ENCODE peak calls at places on chromosomes 16 and 17, in eight cellular contexts. One of them, this sample, is unnamed.

GRCh38 chr16:55367796-55368195 is 43.8 kb downstream of the IRX6 start:
- DNase-seq in brain microvascular endothelial cell: no peak
- DNase-seq in neural progenitor cell: no peak
- DNase-seq in HepG2: no peak
- DNase-seq in gastrocnemius medialis: no peak
- DNase-seq in endodermal cell: no peak
- DNase-seq in fibroblast of pulmonary artery: peak
- DNase-seq in tibial artery: no peak
- DNase-seq in this sample: no peak

GRCh38 chr17:78965369-78965982 is 14.2 kb downstream of the LGALS3BP start:
- DNase-seq in brain microvascular endothelial cell: no peak
- DNase-seq in neural progenitor cell: no peak
- DNase-seq in HepG2: peak
- DNase-seq in gastrocnemius medialis: no peak
- DNase-seq in endodermal cell: no peak
- DNase-seq in fibroblast of pulmonary artery: no peak
- DNase-seq in tibial artery: no peak
- DNase-seq in this sample: no peak

GRCh38 chr16:52825882-52826281 is 226.8 kb downstream of the CHD9NB start:
- DNase-seq in brain microvascular endothelial cell: no peak
- DNase-seq in neural progenitor cell: no peak
- DNase-seq in HepG2: no peak
- DNase-seq in gastrocnemius medialis: no peak
- DNase-seq in endodermal cell: no peak
- DNase-seq in fibroblast of pulmonary artery: no peak
- DNase-seq in tibial artery: no peak
- DNase-seq in this sample: no peak

GRCh38 chr16:67238806-67239470 is 8.3 kb downstream of the FHOD1 start:
- DNase-seq in brain microvascular endothelial cell: no peak
- DNase-seq in neural progenitor cell: no peak
- DNase-seq in HepG2: no peak
- DNase-seq in gastrocnemius medialis: peak
- DNase-seq in endodermal cell: no peak
- DNase-seq in fibroblast of pulmonary artery: no peak
- DNase-seq in tibial artery: peak
- DNase-seq in this sample: no peak

GRCh38 chr17:40352044-40352778 is 12.3 kb downstream of the GJD3 start:
- DNase-seq in brain microvascular endothelial cell: no peak
- DNase-seq in neural progenitor cell: no peak
- DNase-seq in HepG2: no peak
- DNase-seq in gastrocnemius medialis: no peak
- DNase-seq in endodermal cell: peak
- DNase-seq in fibroblast of pulmonary artery: no peak
- DNase-seq in tibial artery: no peak
- DNase-seq in this sample: no peak

GRCh38 chr17:58303981-58304734 is 23.4 kb upstream of the MPO start:
- DNase-seq in brain microvascular endothelial cell: peak
- DNase-seq in neural progenitor cell: peak
- DNase-seq in HepG2: peak
- DNase-seq in gastrocnemius medialis: no peak
- DNase-seq in endodermal cell: peak
- DNase-seq in fibroblast of pulmonary artery: peak
- DNase-seq in tibial artery: peak
- DNase-seq in this sample: no peak

GRCh38 chr16:31508706-31509523 is 724 bp upstream of the RUSF1 start:
- DNase-seq in brain microvascular endothelial cell: no peak
- DNase-seq in neural progenitor cell: no peak
- DNase-seq in HepG2: peak
- DNase-seq in gastrocnemius medialis: no peak
- DNase-seq in endodermal cell: no peak
- DNase-seq in fibroblast of pulmonary artery: peak
- DNase-seq in tibial artery: no peak
- DNase-seq in this sample: no peak

GRCh38 chr16:8258523-8258922 is 331.8 kb downstream of the TMEM114 start:
- DNase-seq in brain microvascular endothelial cell: no peak
- DNase-seq in neural progenitor cell: no peak
- DNase-seq in HepG2: no peak
- DNase-seq in gastrocnemius medialis: no peak
- DNase-seq in endodermal cell: no peak
- DNase-seq in fibroblast of pulmonary artery: no peak
- DNase-seq in tibial artery: no peak
- DNase-seq in this sample: no peak

GRCh38 chr17:73697872-73698271 is 53.6 kb upstream of the SDK2 start:
- DNase-seq in brain microvascular endothelial cell: no peak
- DNase-seq in neural progenitor cell: no peak
- DNase-seq in HepG2: peak
- DNase-seq in gastrocnemius medialis: no peak
- DNase-seq in endodermal cell: peak
- DNase-seq in fibroblast of pulmonary artery: no peak
- DNase-seq in tibial artery: no peak
- DNase-seq in this sample: no peak

GRCh38 chr16:68786685-68787418 is 49.8 kb downstream of the CDH1 start:
- DNase-seq in brain microvascular endothelial cell: peak
- DNase-seq in neural progenitor cell: no peak
- DNase-seq in HepG2: peak
- DNase-seq in gastrocnemius medialis: no peak
- DNase-seq in endodermal cell: no peak
- DNase-seq in fibroblast of pulmonary artery: peak
- DNase-seq in tibial artery: no peak
- DNase-seq in this sample: no peak

GRCh38 chr17:2797632-2798031 is 1.4 kb downstream of the RAP1GAP2 start:
- DNase-seq in brain microvascular endothelial cell: no peak
- DNase-seq in neural progenitor cell: no peak
- DNase-seq in HepG2: no peak
- DNase-seq in gastrocnemius medialis: no peak
- DNase-seq in endodermal cell: no peak
- DNase-seq in fibroblast of pulmonary artery: no peak
- DNase-seq in tibial artery: no peak
- DNase-seq in this sample: no peak

GRCh38 chr16:23155445-23156049 is 6.3 kb upstream of the USP31 start:
- DNase-seq in brain microvascular endothelial cell: no peak
- DNase-seq in neural progenitor cell: peak
- DNase-seq in HepG2: no peak
- DNase-seq in gastrocnemius medialis: no peak
- DNase-seq in endodermal cell: peak
- DNase-seq in fibroblast of pulmonary artery: peak
- DNase-seq in tibial artery: no peak
- DNase-seq in this sample: no peak

GRCh38 chr16:87582221-87582965 is 19.9 kb upstream of the JPH3 start:
- DNase-seq in brain microvascular endothelial cell: peak
- DNase-seq in neural progenitor cell: peak
- DNase-seq in HepG2: no peak
- DNase-seq in gastrocnemius medialis: peak
- DNase-seq in endodermal cell: no peak
- DNase-seq in fibroblast of pulmonary artery: peak
- DNase-seq in tibial artery: peak
- DNase-seq in this sample: no peak

GRCh38 chr17:28426081-28426519 is 20.1 kb upstream of the SLC46A1 start:
- DNase-seq in brain microvascular endothelial cell: no peak
- DNase-seq in neural progenitor cell: peak
- DNase-seq in HepG2: peak
- DNase-seq in gastrocnemius medialis: no peak
- DNase-seq in endodermal cell: peak
- DNase-seq in fibroblast of pulmonary artery: no peak
- DNase-seq in tibial artery: no peak
- DNase-seq in this sample: no peak

GRCh38 chr16:369866-370436 is 387 bp downstream of the MRPL28 start:
- DNase-seq in brain microvascular endothelial cell: no peak
- DNase-seq in neural progenitor cell: peak
- DNase-seq in HepG2: no peak
- DNase-seq in gastrocnemius medialis: no peak
- DNase-seq in endodermal cell: peak
- DNase-seq in fibroblast of pulmonary artery: no peak
- DNase-seq in tibial artery: no peak
- DNase-seq in this sample: no peak

GRCh38 chr16:67982011-67982696 is 1.9 kb upstream of the DPEP3 start:
- DNase-seq in brain microvascular endothelial cell: no peak
- DNase-seq in neural progenitor cell: no peak
- DNase-seq in HepG2: no peak
- DNase-seq in gastrocnemius medialis: no peak
- DNase-seq in endodermal cell: no peak
- DNase-seq in fibroblast of pulmonary artery: no peak
- DNase-seq in tibial artery: no peak
- DNase-seq in this sample: no peak

GRCh38 chr17:47265983-47266541 is 12.4 kb downstream of the ITGB3 start:
- DNase-seq in brain microvascular endothelial cell: peak
- DNase-seq in neural progenitor cell: no peak
- DNase-seq in HepG2: peak
- DNase-seq in gastrocnemius medialis: peak
- DNase-seq in endodermal cell: no peak
- DNase-seq in fibroblast of pulmonary artery: peak
- DNase-seq in tibial artery: peak
- DNase-seq in this sample: no peak

GRCh38 chr17:78628547-78629435 is 51.6 kb upstream of the DNAH17 start:
- DNase-seq in brain microvascular endothelial cell: no peak
- DNase-seq in neural progenitor cell: no peak
- DNase-seq in HepG2: no peak
- DNase-seq in gastrocnemius medialis: no peak
- DNase-seq in endodermal cell: no peak
- DNase-seq in fibroblast of pulmonary artery: no peak
- DNase-seq in tibial artery: no peak
- DNase-seq in this sample: no peak

GRCh38 chr17:64083093-64083492 is 46.9 kb downstream of the ERN1 start:
- DNase-seq in brain microvascular endothelial cell: no peak
- DNase-seq in neural progenitor cell: no peak
- DNase-seq in HepG2: no peak
- DNase-seq in gastrocnemius medialis: no peak
- DNase-seq in endodermal cell: no peak
- DNase-seq in fibroblast of pulmonary artery: no peak
- DNase-seq in tibial artery: no peak
- DNase-seq in this sample: no peak
- H3K4me3 ChIP-seq in brain microvascular endothelial cell: no peak
- H3K4me3 ChIP-seq in neural progenitor cell: no peak
- H3K4me3 ChIP-seq in HepG2: no peak
- H3K4me3 ChIP-seq in gastrocnemius medialis: no peak
- H3K4me3 ChIP-seq in endodermal cell: no peak
- H3K4me3 ChIP-seq in fibroblast of pulmonary artery: no peak
- H3K4me3 ChIP-seq in tibial artery: no peak
- H3K4me3 ChIP-seq in this sample: no peak

DNA sequence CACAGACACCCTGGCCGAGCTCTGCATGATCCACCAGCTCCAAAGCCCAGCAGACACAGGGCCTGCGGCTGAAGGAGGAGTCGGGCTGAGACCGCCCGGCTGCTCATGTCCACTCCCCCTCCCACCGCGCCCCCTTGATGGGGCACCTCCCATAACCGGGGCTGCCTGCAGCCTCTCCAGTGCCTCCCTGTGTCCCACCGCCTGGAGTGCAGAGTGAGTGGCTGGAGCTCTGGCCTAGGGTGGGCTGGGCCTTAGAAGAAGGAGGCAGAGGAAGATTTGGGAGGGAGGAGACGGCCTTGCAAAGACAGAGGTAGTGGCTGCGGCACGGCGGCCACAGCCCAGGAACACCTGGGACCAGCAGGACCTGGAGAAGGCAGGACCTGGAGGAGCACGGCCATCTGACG is 4.0 kb downstream of the CBFA2T3 start:
- DNase-seq in brain microvascular endothelial cell: no peak
- DNase-seq in neural progenitor cell: peak
- DNase-seq in HepG2: no peak
- DNase-seq in gastrocnemius medialis: no peak
- DNase-seq in endodermal cell: peak
- DNase-seq in fibroblast of pulmonary artery: no peak
- DNase-seq in tibial artery: no peak
- DNase-seq in this sample: no peak
- TF ChIP-seq CTCF in brain microvascular endothelial cell: no peak
- TF ChIP-seq CTCF in neural progenitor cell: no peak
- TF ChIP-seq CTCF in HepG2: no peak
- TF ChIP-seq CTCF in gastrocnemius medialis: no peak
- TF ChIP-seq CTCF in endodermal cell: no peak
- TF ChIP-seq CTCF in fibroblast of pulmonary artery: no peak
- TF ChIP-seq CTCF in tibial artery: no peak
- TF ChIP-seq CTCF in this sample: no peak

GRCh38 chr16:28277537-28278388 is 14.6 kb upstream of the SBK1 start:
- DNase-seq in brain microvascular endothelial cell: peak
- DNase-seq in neural progenitor cell: peak
- DNase-seq in HepG2: peak
- DNase-seq in gastrocnemius medialis: peak
- DNase-seq in endodermal cell: peak
- DNase-seq in fibroblast of pulmonary artery: peak
- DNase-seq in tibial artery: peak
- DNase-seq in this sample: no peak
- H3K4me3 ChIP-seq in brain microvascular endothelial cell: peak
- H3K4me3 ChIP-seq in neural progenitor cell: peak
- H3K4me3 ChIP-seq in HepG2: peak
- H3K4me3 ChIP-seq in gastrocnemius medialis: peak
- H3K4me3 ChIP-seq in endodermal cell: peak
- H3K4me3 ChIP-seq in fibroblast of pulmonary artery: peak
- H3K4me3 ChIP-seq in tibial artery: peak
- H3K4me3 ChIP-seq in this sample: peak

GRCh38 chr16:74926832-74927231 is 58.1 kb downstream of the WDR59 start:
- DNase-seq in brain microvascular endothelial cell: no peak
- DNase-seq in neural progenitor cell: no peak
- DNase-seq in HepG2: no peak
- DNase-seq in gastrocnemius medialis: no peak
- DNase-seq in endodermal cell: no peak
- DNase-seq in fibroblast of pulmonary artery: no peak
- DNase-seq in tibial artery: no peak
- DNase-seq in this sample: no peak

GRCh38 chr16:74922150-74923138 is 62.5 kb downstream of the WDR59 start:
- DNase-seq in brain microvascular endothelial cell: no peak
- DNase-seq in neural progenitor cell: no peak
- DNase-seq in HepG2: peak
- DNase-seq in gastrocnemius medialis: no peak
- DNase-seq in endodermal cell: no peak
- DNase-seq in fibroblast of pulmonary artery: no peak
- DNase-seq in tibial artery: no peak
- DNase-seq in this sample: no peak

GRCh38 chr16:74921051-74921450 is 63.9 kb downstream of the WDR59 start:
- DNase-seq in brain microvascular endothelial cell: no peak
- DNase-seq in neural progenitor cell: no peak
- DNase-seq in HepG2: no peak
- DNase-seq in gastrocnemius medialis: no peak
- DNase-seq in endodermal cell: no peak
- DNase-seq in fibroblast of pulmonary artery: no peak
- DNase-seq in tibial artery: no peak
- DNase-seq in this sample: no peak

GRCh38 chr16:74929636-74930035 is 55.3 kb downstream of the WDR59 start:
- DNase-seq in brain microvascular endothelial cell: no peak
- DNase-seq in neural progenitor cell: no peak
- DNase-seq in HepG2: no peak
- DNase-seq in gastrocnemius medialis: no peak
- DNase-seq in endodermal cell: no peak
- DNase-seq in fibroblast of pulmonary artery: no peak
- DNase-seq in tibial artery: no peak
- DNase-seq in this sample: no peak

DNA sequence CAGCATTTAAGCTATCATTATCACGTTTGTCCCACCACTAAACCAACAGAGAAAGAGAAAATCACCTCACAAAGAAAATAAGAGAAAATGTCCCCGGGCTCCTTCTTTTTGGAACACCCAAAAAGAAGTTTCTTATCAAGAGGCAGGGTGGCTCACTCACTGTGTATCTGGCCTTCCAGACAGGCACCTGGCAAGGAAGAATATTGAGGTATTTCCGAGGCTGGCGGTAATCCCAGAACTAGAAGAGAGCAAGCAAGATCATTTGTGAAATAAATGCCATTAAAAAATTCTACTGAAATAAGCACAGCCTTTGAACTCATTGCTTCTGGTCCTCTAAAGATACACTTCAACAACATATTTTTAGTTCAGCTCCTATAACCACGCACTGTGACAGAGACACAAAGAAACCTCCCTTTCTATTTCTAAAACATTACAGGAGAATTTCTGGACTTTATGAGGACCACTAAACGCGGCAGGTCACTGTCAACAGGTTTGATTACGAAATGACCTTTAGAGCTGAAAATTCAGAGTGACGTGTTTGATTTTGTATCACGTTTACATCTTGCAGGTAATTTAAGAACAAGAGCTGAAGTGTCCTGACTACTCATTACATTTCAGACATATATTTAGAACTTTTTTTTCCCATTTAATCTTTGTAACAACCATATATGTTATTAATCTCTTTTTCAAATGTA is 61.0 kb downstream of the WDR59 start:
- DNase-seq in brain microvascular endothelial cell: no peak
- DNase-seq in neural progenitor cell: no peak
- DNase-seq in HepG2: peak
- DNase-seq in gastrocnemius medialis: no peak
- DNase-seq in endodermal cell: no peak
- DNase-seq in fibroblast of pulmonary artery: peak
- DNase-seq in tibial artery: no peak
- DNase-seq in this sample: no peak
- TF ChIP-seq CTCF in brain microvascular endothelial cell: no peak
- TF ChIP-seq CTCF in neural progenitor cell: no peak
- TF ChIP-seq CTCF in HepG2: no peak
- TF ChIP-seq CTCF in gastrocnemius medialis: no peak
- TF ChIP-seq CTCF in endodermal cell: no peak
- TF ChIP-seq CTCF in fibroblast of pulmonary artery: no peak
- TF ChIP-seq CTCF in tibial artery: no peak
- TF ChIP-seq CTCF in this sample: no peak

This sample was measured in epithelial cell of proximal tubule.